ENCODE peak calls at places on chromosomes 4 and X, in ten cellular contexts. U is A549, T is stomach, G is H1, S is tibial nerve, K is transverse colon, C is HepG2, Y is ovary, O is GM12878, H is sigmoid colon. V is an unnamed sample.
A peak's percentile ranks its signal among the peaks of the same experiment; 100 is the strongest.

GRCh38 chr4:7415927-7416686 is 18.6 kb downstream of the PSAPL1 start:
- DNase-seq in U (no peak), G (no peak), Y (no peak), H (peak; percentile 37), K (no peak), T (peak; percentile 20), S (no peak), C (no peak), O (no peak), V (peak; percentile 8)

GRCh38 chr4:32488690-32489089 is 1768.5 kb downstream of the PCDH7 start:
- DNase-seq in O (no peak), C (no peak), U (no peak), H (no peak), S (no peak), K (no peak), G (no peak), T (no peak), Y (no peak), V (no peak)

GRCh38 chr4:152709675-152710438 is 30.1 kb upstream of the TMEM154 start:
- DNase-seq in O (peak; percentile 42), C (no peak), T (no peak), H (no peak), Y (no peak), G (no peak), U (no peak), S (no peak), K (no peak), V (no peak)

GRCh38 chr4:6773106-6773505 is 9.4 kb upstream of the KIAA0232 start:
- DNase-seq in C (no peak), Y (no peak), U (no peak), S (no peak), T (no peak), H (no peak), K (no peak), G (no peak), O (no peak), V (no peak)

GRCh38 chr4:157978680-157979361 is 194.0 kb downstream of the GASK1B start:
- DNase-seq in K (peak; percentile 8), O (no peak), U (peak; percentile 59), C (peak; percentile 68), G (peak; percentile 23), H (no peak), Y (peak; percentile 62), S (peak; percentile 62), T (peak; percentile 26), V (no peak)

GRCh38 chrX:78652971-78653822 is 5.9 kb downstream of the RTL3 start:
- DNase-seq in H (no peak), G (no peak), S (no peak), O (no peak), T (no peak), K (no peak), U (peak; percentile 48), Y (no peak), C (peak; percentile 73), V (no peak)

GRCh38 chr4:123312951-123313592 is 83.5 kb upstream of the SPRY1 start:
- DNase-seq in T (no peak), S (no peak), G (no peak), K (no peak), Y (no peak), U (no peak), H (no peak), O (no peak), C (peak; percentile 72), V (no peak)

GRCh38 chr4:113452868-113453620 is 308.5 kb downstream of the CAMK2D start:
- DNase-seq in Y (no peak), G (peak; percentile 53), U (peak; percentile 31), O (no peak), S (no peak), T (no peak), K (no peak), H (no peak), C (no peak), V (no peak)

DNA sequence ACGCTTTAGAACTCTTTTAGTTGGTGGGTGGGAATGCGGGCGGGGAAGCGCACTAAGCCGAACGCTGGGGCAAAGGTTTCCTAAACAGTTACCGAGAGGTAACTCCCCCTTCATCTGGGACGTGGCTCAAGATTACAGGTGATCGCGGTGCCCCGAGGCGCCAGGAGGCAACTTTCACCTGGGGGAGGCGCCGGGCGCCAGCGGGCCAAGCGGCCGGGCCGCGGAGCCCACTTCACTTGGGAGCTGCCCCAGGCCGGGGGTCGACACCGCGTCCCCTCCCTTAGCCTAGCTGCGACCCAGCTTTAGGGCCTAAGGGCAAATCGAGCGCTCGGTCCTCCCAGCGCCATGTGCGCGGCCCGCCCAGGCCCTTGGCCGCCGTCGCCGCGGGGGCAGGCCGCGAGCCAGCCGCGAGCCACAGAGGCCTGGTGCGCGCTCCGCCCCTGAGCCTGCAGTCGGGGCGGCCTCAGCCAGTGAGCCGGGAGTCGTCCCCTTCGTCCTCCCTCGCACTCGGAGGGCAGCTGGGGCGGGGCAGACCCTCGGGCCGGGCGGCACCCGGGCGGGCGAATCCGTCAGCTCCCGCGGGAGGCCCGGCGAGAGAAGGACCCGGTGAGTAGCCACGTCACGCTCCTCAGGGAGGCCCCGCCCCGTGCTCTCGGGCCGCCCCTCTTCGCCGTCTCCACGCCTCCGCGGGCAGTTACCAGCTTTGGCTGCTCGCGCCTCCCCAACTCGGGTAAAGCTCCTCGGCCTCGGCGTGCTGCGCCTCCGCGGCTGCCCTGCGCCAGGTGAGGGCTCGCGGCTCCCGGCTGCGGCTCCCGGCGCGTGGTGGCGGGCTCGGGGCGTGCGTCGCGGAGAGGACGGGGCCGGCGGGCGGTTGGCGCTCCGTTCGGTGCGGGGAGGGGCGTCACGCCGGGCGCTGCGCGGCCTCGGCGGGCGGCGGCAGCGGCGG is at the start of gene LARP1B:
- DNase-seq in T (peak; percentile 97), C (peak; percentile 91), U (peak; percentile 94), G (peak; percentile 85), H (peak; percentile 97), Y (peak; percentile 96), O (peak; percentile 74), K (peak; percentile 97), S (peak; percentile 86), V (peak; percentile 99)
- TF ChIP-seq POLR2A in T (no peak), C (peak; percentile 92), U (peak; percentile 78), G (peak; percentile 96), H (peak; percentile 75), Y (peak; percentile 89), O (peak; percentile 93), K (peak; percentile 83), S (peak; percentile 92), V (peak; percentile 95)

DNA sequence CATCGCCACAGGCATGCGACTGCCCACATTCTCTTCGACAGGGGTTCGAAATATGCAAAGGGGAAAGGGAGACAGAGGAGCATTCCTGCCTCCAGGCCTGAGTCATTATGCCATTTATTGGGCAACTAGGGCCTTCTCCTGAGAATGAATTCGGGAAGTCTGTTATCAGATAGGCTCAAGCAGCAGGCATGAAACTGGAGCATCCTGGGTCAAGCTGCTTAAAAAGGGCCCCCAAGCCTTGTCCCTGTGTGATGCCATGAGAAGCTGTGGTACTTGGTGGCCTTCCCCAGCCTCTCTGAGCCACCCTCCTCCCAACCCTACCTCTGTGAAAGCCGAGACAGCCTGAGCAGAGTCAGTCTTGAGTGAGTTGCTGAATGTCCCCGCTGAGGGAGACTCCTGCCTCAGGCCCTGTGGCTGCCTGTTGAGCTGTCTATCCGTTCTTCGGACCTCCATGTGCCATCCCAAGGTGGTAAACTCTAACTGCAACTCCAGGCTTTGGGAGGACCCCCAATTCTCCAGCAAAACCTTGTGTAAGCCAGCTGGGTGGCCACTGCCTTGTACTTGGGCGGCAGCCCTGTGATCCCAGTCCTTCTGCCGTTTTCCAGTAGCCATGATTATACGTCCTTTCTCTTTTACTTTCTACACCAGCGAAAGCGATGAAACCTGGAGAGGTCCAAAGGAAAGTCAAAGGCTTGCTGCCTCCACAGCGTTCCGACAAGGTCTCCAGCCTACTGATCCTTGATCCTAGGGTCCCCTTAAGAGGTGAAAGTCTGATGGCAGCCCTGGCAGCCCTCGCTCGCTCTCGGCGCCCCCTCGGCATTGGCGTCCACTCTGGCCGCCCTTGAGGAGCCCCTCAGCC is 37.7 kb downstream of the NBDY start:
- DNase-seq in O (no peak), Y (no peak), G (no peak), C (no peak), U (no peak), H (peak; percentile 64), S (no peak), T (peak; percentile 23), K (peak; percentile 9), V (no peak)
- H3K4me3 ChIP-seq in O (peak overlapping the region; percentile 74), Y (peak overlapping the region; percentile 50), G (no peak overlapping the region), C (no peak overlapping the region), U (no peak overlapping the region), H (no peak overlapping the region), S (no peak overlapping the region), T (peak overlapping the region; percentile 49), K (peak overlapping the region; percentile 64), V (peak overlapping the region; percentile 47)

GRCh38 chrX:124338733-124339514 is 6.5 kb downstream of the TEX13D start:
- DNase-seq in K (no peak), H (no peak), Y (no peak), G (no peak), C (no peak), O (no peak), S (no peak), U (no peak), T (no peak), V (no peak)

GRCh38 chrX:124337916-124338315 is 5.5 kb downstream of the TEX13D start:
- DNase-seq in Y (no peak), H (no peak), K (no peak), T (no peak), O (no peak), G (no peak), S (no peak), C (no peak), U (no peak), V (no peak)

GRCh38 chrX:124335598-124335997 is 3.1 kb downstream of the TEX13D start:
- DNase-seq in H (no peak), G (no peak), T (no peak), C (no peak), O (no peak), Y (no peak), K (no peak), S (no peak), U (no peak), V (no peak)

GRCh38 chrX:124332481-124333424 is at the start of gene TEX13D:
- DNase-seq in G (no peak), O (no peak), S (no peak), K (no peak), T (no peak), Y (no peak), H (no peak), U (no peak), C (no peak), V (peak; percentile 48)

GRCh38 chrX:124333862-124334261 is 1.4 kb downstream of the TEX13D start:
- DNase-seq in G (no peak), T (no peak), Y (no peak), H (no peak), O (no peak), K (no peak), C (no peak), S (no peak), U (no peak), V (no peak)
- TF ChIP-seq EP300 in G (no peak), T (no peak), Y (no peak), H (no peak), O (no peak), K (no peak), C (no peak), S (no peak), U (no peak), V (no peak)

DNA sequence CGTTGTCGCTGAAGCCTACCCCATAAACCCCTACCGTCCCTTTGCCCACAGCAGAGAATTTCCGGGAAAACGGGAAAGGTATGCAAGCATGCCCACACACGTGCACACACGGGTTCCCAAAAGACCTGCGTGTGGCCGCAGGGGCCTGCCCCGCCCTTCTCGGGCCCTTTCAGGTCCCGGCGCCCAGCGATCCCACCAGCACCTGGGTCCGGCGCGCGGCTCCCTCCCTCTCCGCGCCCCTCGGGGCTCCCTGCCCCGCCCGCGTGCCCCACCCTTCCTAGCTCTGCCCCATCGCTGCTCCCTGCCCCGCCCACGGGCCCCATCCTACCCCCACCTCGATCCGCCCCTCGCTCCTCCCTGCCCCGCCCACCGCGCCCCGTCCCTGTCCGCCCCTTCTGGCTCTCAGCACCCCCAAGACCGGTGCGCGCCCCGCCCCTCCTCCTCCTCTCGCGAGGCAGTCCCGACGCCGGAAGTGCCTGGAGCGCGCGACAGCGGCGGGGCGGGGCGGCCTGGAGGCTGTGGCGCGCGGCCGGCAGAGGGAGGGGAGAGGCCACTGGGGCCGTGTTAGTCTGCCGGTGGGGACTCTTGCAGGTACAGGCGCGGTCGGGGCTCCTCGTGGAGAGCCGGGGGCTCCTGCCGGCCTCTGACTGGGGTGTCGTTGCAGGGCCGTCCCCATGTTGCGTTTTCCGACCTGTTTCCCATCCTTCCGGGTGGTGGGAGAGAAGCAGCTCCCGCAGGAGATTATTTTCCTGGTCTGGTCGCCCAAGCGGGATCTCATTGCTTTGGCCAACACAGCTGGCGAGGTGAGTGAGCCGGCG is at the start of gene ANAPC4:
- DNase-seq in H (peak; percentile 98), C (peak; percentile 84), S (peak; percentile 85), O (peak; percentile 69), Y (peak; percentile 96), K (peak; percentile 99), U (peak; percentile 92), G (peak; percentile 84), T (peak; percentile 96), V (peak; percentile 97)
- TF ChIP-seq POLR2A in H (peak; percentile 57), C (peak; percentile 87), S (peak; percentile 60), O (peak; percentile 97), Y (peak; percentile 45), K (peak; percentile 76), U (peak; percentile 58), G (peak; percentile 87), T (no peak), V (peak; percentile 85)

V was measured in upper lobe of left lung.